ENCODE peak calls at places on chromosome 18, in ten cellular contexts. J is upper lobe of right lung, E is cardiac muscle cell, V is cardiac fibroblast, Y is right lobe of liver, S is AG04450, R is testis, N is thoracic aorta, F is fibroblast of lung, G is bronchial epithelial cell. U is an unnamed sample.

GRCh38 chr18:63949068-63949737 is at the start of gene HMSD:
- DNase-seq in R (peak), G (peak), V (peak), Y (peak), S (no peak), F (peak), J (peak), E (peak), N (no peak), U (peak)

GRCh38 chr18:944440-944839 is 39.8 kb downstream of the ADCYAP1 start:
- DNase-seq in R (peak), V (peak), N (no peak), G (peak), E (no peak), S (no peak), J (no peak), F (peak), Y (no peak), U (peak)

GRCh38 chr18:29161429-29161828 is 984.5 kb upstream of the CDH2 start:
- DNase-seq in N (no peak), S (no peak), G (peak), R (no peak), J (no peak), V (no peak), E (no peak), F (no peak), Y (no peak), U (no peak)

GRCh38 chr18:5630057-5630765 is 86.4 kb upstream of the EPB41L3 start:
- DNase-seq in J (peak), E (peak), R (peak), V (peak), G (peak), N (no peak), F (peak), Y (peak), S (no peak), U (peak)

GRCh38 chr18:75114231-75114630 is 94.7 kb downstream of the PTGR3 start:
- DNase-seq in R (no peak), F (no peak), J (no peak), V (no peak), N (no peak), S (no peak), G (no peak), E (no peak), Y (no peak), U (no peak)

GRCh38 chr18:50647792-50648191 is 87.9 kb downstream of the MAPK4 start:
- DNase-seq in N (no peak), J (no peak), Y (no peak), F (no peak), V (no peak), G (no peak), R (no peak), S (no peak), E (no peak), U (no peak)

GRCh38 chr18:47215554-47216138 is 35.8 kb downstream of the SKOR2 start:
- DNase-seq in Y (no peak), N (no peak), J (no peak), G (peak), E (peak), R (peak), V (peak), S (peak), F (peak), U (peak)

GRCh38 chr18:36256094-36256493 is 41.4 kb upstream of the FHOD3 start:
- DNase-seq in V (no peak), E (no peak), N (no peak), Y (peak), S (no peak), G (no peak), J (no peak), F (no peak), R (no peak), U (no peak)

GRCh38 chr18:8870528-8870927 is 165.2 kb downstream of the MTCL1 start:
- DNase-seq in N (no peak), S (no peak), G (peak), F (peak), J (no peak), E (no peak), R (no peak), V (no peak), Y (no peak), U (no peak)

GRCh38 chr18:68033466-68033865 is 516.9 kb upstream of the DSEL start:
- DNase-seq in N (no peak), S (no peak), F (no peak), G (no peak), V (peak), J (no peak), E (no peak), Y (no peak), R (no peak), U (peak)

GRCh38 chr18:36578871-36579270 is 249.9 kb downstream of the TPGS2 start:
- DNase-seq in N (no peak), J (no peak), Y (no peak), F (peak), E (no peak), V (peak), G (no peak), R (no peak), S (no peak), U (peak)

GRCh38 chr18:28189400-28190239 is 12.7 kb upstream of the CDH2 start:
- DNase-seq in F (peak), E (peak), V (peak), J (no peak), N (no peak), Y (peak), S (peak), G (peak), R (peak), U (peak)

GRCh38 chr18:69480460-69480859 is 79.8 kb downstream of the DOK6 start:
- DNase-seq in R (no peak), E (no peak), S (no peak), G (no peak), N (no peak), F (no peak), V (no peak), Y (no peak), J (no peak), U (no peak)

GRCh38 chr18:36628435-36629094 is 200.2 kb downstream of the TPGS2 start:
- DNase-seq in J (no peak), R (no peak), F (peak), S (peak), Y (no peak), V (peak), E (no peak), G (peak), N (no peak), U (peak)

GRCh38 chr18:33697498-33697897 is 119.5 kb downstream of the ASXL3 start:
- DNase-seq in Y (no peak), G (peak), R (no peak), J (no peak), F (no peak), E (no peak), S (no peak), V (no peak), N (no peak), U (no peak)

GRCh38 chr18:487371-487770 is 13.1 kb downstream of the COLEC12 start:
- DNase-seq in N (no peak), E (no peak), S (no peak), J (no peak), Y (no peak), G (no peak), F (no peak), R (no peak), V (peak), U (peak)

GRCh38 chr18:74682998-74683311 is 85.3 kb downstream of the ZNF407 start:
- DNase-seq in V (no peak), F (peak), E (no peak), G (peak), S (no peak), R (no peak), Y (no peak), N (no peak), J (no peak), U (peak)

GRCh38 chr18:54389143-54389505 is 31.4 kb downstream of the C18orf54 start:
- DNase-seq in E (no peak), S (no peak), Y (no peak), G (peak), N (no peak), V (no peak), J (no peak), R (no peak), F (no peak), U (no peak)

GRCh38 chr18:60266558-60266957 is 106.0 kb downstream of the MC4R start:
- DNase-seq in E (no peak), Y (no peak), S (no peak), V (no peak), F (peak), R (peak), J (no peak), G (no peak), N (no peak), U (no peak)

GRCh38 chr18:40159141-40160017 is 1795.7 kb upstream of the PIK3C3 start:
- DNase-seq in N (no peak), Y (no peak), R (no peak), S (no peak), J (no peak), F (peak), V (peak), E (peak), G (peak), U (peak)
- TF ChIP-seq CTCF in N (no peak), Y (peak), R (peak), S (peak), J (peak), F (peak), V (peak), E (peak), G (peak), U (peak)

DNA sequence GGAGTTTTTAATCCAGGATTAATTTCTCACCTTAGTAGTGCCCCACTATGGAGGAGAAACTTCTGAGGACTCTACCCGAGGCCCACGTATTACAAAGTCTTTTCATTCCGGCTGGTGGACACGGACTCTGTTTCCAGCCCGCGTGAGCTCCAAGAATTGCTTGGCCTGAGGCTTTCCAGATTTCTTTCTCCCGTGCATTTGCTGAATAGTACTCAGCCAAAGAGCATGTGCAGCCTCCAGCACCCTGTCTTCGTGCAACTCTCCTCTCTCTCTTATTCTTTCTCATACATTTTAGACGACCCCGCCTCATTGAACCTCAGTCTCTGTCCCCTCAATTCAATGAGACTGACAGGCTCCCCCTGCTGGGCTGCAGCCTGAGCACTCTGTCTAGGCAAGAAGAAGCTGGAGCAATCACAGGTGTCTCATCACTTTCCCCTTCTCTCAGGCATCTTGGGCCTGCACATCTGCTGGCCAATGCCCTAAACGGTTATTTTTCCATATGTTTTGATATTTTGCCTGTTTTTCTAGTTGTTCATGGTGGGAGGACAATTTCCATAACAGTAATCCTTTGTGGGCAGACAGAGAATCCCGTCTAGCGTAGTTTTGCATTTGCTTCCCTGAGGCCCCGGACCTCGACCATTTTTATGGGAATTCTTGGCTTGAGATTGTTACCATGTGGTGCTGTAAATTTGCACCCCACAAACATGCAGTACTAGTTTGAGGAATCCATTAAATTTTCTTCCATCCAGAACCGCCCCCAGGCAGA is 50.0 kb upstream of the LPIN2 start:
- DNase-seq in N (peak), F (no peak), J (peak), V (peak), E (peak), R (peak), G (peak), Y (peak), S (no peak), U (peak)
- H3K4me3 ChIP-seq in N (peak), F (no peak), J (no peak), V (no peak), E (no peak), R (no peak), G (no peak), Y (no peak), S (no peak), U (no peak)

GRCh38 chr18:76850112-76850511 is 27.8 kb downstream of the ZNF236 start:
- DNase-seq in F (no peak), S (no peak), N (no peak), R (no peak), E (no peak), V (no peak), G (no peak), Y (no peak), J (no peak), U (no peak)
- TF ChIP-seq CTCF in F (no peak), S (no peak), N (no peak), R (no peak), E (no peak), V (no peak), G (no peak), Y (no peak), J (no peak), U (no peak)

GRCh38 chr18:61334951-61335736 is 1.9 kb downstream of the CDH20 start:
- DNase-seq in R (no peak), J (no peak), E (no peak), G (no peak), N (no peak), S (no peak), F (no peak), Y (no peak), V (peak), U (no peak)
- H3K4me3 ChIP-seq in R (no peak), J (no peak), E (no peak), G (no peak), N (no peak), S (no peak), F (no peak), Y (no peak), V (no peak), U (no peak)

GRCh38 chr18:48920408-48921038 is 30.2 kb downstream of the SMAD7 start:
- DNase-seq in Y (peak), J (no peak), S (no peak), F (no peak), E (no peak), G (no peak), R (no peak), N (no peak), V (no peak), U (no peak)

GRCh38 chr18:48917579-48918101 is 33.1 kb downstream of the SMAD7 start:
- DNase-seq in S (no peak), R (no peak), G (no peak), N (no peak), J (peak), V (no peak), E (no peak), F (no peak), Y (peak), U (no peak)

GRCh38 chr18:48918156-48918555 is 32.6 kb downstream of the SMAD7 start:
- DNase-seq in N (no peak), E (no peak), S (no peak), G (no peak), R (no peak), F (no peak), V (no peak), J (no peak), Y (peak), U (no peak)

GRCh38 chr18:48919547-48919946 is 31.2 kb downstream of the SMAD7 start:
- DNase-seq in G (no peak), J (no peak), F (no peak), E (no peak), N (no peak), S (no peak), V (no peak), R (no peak), Y (peak), U (no peak)

DNA sequence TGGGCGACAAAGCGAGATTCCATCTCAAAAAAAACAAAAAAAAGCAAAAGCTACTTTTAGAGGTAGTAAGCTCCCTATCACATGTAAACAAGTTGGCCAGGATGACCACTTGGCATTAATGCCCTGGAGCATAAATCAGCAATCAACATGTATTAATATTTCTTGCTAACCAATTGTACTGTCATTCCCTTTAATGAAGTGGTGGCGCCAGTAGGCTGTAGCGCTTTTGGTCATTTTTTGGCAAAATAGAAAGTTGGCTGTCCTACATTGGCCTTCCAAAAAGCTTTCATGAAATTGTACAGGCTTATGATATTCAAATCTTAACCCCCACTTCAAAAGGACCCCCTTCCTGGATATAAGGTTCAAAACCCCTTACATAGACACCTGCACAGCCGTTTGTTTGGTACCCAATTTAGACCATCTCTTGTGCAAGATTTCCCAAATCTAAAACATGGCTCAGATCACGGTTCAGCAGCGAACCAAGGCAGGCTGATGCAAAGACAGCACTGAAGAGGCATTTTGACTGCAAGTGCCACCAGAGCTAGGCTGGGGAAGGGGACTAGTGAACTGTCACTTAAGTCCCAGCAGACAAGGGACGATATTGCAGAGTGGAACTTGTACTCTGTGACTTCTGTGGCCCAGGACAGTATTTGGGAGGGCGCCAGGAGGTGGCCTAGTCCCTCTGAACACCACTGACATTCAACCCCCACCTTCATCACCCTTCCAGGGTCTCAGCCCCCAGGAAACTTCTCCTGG is 31.9 kb downstream of the SMAD7 start:
- DNase-seq in E (no peak), G (no peak), J (no peak), S (no peak), R (no peak), N (no peak), V (no peak), F (no peak), Y (peak), U (no peak)
- TF ChIP-seq CTCF in E (no peak), G (no peak), J (no peak), S (no peak), R (no peak), N (no peak), V (no peak), F (no peak), Y (no peak), U (no peak)

DNA sequence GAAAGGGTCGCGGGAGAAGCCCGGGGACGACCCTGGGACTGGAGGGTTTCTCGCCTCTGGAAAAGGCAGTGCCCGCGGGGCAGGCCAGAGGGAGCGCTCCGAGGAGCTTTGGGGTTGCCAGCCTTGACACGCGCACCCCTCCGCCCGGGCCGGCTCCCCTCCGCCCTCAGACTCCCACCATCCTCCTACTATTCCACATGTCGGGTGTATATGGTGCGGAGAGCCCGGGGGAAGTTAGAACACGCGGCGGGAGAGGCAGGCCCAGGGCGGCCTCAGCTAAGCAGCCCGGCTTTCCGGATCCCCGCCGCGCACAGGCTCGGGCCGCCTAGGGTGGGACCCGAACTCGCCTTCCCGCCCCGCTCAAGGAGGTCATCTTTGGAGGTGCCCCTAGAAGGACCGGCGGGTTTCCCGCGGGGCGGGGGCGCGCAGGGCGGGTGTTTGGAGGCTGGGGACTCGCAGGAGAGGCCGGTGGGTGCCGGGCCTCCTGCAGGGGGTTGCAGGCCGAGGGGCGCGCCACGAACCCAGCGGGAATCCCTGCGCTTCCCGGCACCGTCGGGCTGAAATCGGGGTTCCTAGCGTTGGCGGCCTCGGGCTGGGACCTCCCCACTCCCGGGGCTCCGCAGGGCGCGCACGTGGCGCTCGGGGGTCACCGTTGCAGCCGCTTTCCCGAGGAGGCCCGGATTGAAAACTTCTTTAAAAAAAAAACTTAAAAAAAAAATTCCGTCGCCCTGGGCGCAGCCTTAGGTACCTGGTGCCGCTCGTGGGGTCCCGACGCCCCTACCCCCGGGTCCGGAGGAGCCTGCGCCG is 3.7 kb downstream of the NFATC1 start:
- DNase-seq in G (no peak), V (no peak), R (no peak), F (no peak), E (peak), S (no peak), J (peak), N (no peak), Y (no peak), U (no peak)
- H3K4me3 ChIP-seq in G (peak), V (peak), R (peak), F (peak), E (peak), S (peak), J (peak), N (peak), Y (peak), U (peak)

DNA sequence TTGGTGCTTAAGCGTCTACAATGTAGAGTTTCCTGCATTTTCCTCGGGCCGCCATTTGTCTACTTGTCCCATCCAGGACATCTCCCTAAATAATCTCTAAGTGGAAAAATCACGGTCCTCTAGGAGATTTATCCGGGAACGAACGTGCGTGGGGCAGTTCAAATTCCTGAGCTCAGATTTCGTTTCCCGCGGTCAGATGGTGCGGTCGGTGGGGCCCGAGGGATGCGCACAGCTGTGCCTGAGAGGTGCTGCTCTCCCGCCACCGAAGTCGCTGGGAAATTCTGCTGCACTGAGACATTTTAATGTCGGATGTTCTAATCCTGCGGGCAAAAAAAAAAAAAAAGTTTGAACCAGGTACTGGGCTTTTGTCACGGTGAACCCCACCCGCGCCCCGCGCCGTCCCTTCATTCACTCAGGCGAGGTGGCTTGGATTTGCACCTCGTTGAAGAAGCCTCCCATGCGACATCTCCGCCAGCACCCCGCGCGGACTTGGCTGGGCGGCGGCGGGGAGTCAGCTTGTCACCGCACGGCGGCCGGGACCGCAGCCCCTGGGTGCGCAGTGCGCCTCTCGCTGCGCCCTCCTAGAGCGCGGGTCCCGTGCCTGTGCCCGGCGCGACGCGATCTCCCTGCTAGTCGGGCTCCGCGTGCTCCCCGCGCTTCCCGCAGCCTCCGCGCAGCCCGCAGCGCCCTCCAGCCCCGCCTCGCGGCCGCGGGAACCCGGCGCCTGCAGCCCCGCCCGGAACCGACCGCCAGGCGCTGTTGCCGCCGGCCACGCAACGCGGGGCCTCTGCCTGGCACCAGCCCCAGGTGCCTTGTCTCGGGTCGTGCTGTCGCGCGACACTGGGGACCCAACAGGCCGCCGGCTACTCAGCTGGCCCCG is 192.0 kb upstream of the TCF4 start:
- DNase-seq in V (peak), G (no peak), E (peak), R (peak), F (peak), N (no peak), Y (no peak), J (peak), S (no peak), U (peak)
- TF ChIP-seq CTCF in V (no peak), G (peak), E (peak), R (peak), F (no peak), N (no peak), Y (peak), J (peak), S (peak), U (peak)